ENCODE peak calls at places on chromosomes 4 and X, in eight cellular contexts. H, R, F, U, A, P, I and S are unnamed samples.

GRCh38 chr4:1315306-1315705 is 25.6 kb downstream of the MAEA start:
- DNase-seq in A (no peak), H (no peak), F (no peak), P (no peak), U (no peak), I (no peak), R (no peak), S (no peak)

GRCh38 chrX:49184294-49185061 is 1.7 kb downstream of the PRICKLE3 start:
- DNase-seq in R (peak; percentile 78), I (peak; percentile 85), A (peak; percentile 57), U (peak; percentile 83), H (peak; percentile 96), P (peak; percentile 42), F (no peak), S (peak; percentile 54)

GRCh38 chr4:187302456-187302855 is 578.8 kb upstream of the FAT1 start:
- DNase-seq in F (no peak), H (no peak), I (no peak), P (peak; percentile 11), A (peak; percentile 21), U (peak; percentile 39), R (no peak), S (no peak)

GRCh38 chr4:167578906-167579305 is 344.6 kb upstream of the SPOCK3 start:
- DNase-seq in P (peak; percentile 29), I (peak; percentile 4), A (no peak), R (no peak), F (no peak), H (peak; percentile 29), U (no peak), S (no peak)

GRCh38 chr4:148044889-148045352 is 313.0 kb downstream of the ARHGAP10 start:
- DNase-seq in I (peak; percentile 30), U (no peak), F (peak; percentile 46), P (peak; percentile 46), H (no peak), A (no peak), R (no peak), S (peak; percentile 36)

GRCh38 chr4:169948271-169948670 is 77.9 kb downstream of the MFAP3L start:
- DNase-seq in H (no peak), U (no peak), I (no peak), F (no peak), R (no peak), P (no peak), A (no peak), S (no peak)

GRCh38 chrX:155027509-155028066 is 944 bp downstream of the FUNDC2 start:
- DNase-seq in P (peak; percentile 33), A (peak; percentile 49), H (peak; percentile 38), F (no peak), I (peak; percentile 67), R (no peak), U (peak; percentile 70), S (peak; percentile 29)

GRCh38 chr4:186749611-186750281 is 26.1 kb upstream of the FAT1 start:
- DNase-seq in F (no peak), H (no peak), A (no peak), I (no peak), U (no peak), P (no peak), R (no peak), S (no peak)

GRCh38 chr4:92234393-92235176 is 69.2 kb upstream of the GRID2 start:
- DNase-seq in U (peak; percentile 100), F (no peak), P (no peak), R (no peak), I (peak; percentile 99), H (peak; percentile 98), A (peak; percentile 97), S (peak; percentile 72)

GRCh38 chr4:85747871-85748491 is 273.0 kb downstream of the ARHGAP24 start:
- DNase-seq in U (peak; percentile 83), F (peak; percentile 55), I (peak; percentile 88), A (peak; percentile 76), R (peak; percentile 9), H (peak; percentile 75), P (peak; percentile 92), S (peak; percentile 57)

GRCh38 chr4:78529569-78530209 is 21.9 kb upstream of the ANXA3 start:
- DNase-seq in H (peak; percentile 79), I (no peak), U (peak; percentile 74), A (peak; percentile 67), F (no peak), R (no peak), P (no peak), S (no peak)

GRCh38 chr4:83932996-83933395 is 397.1 kb downstream of the GPAT3 start:
- DNase-seq in P (no peak), F (no peak), U (peak; percentile 10), H (peak; percentile 59), I (no peak), A (no peak), R (no peak), S (no peak)

GRCh38 chr4:1767058-1767769 is 25.9 kb upstream of the FGFR3 start:
- DNase-seq in I (no peak), P (peak; percentile 55), R (peak; percentile 51), U (peak; percentile 2), F (no peak), A (no peak), H (no peak), S (no peak)

GRCh38 chr4:25160714-25161598 is 707 bp upstream of the SEPSECS start:
- DNase-seq in F (no peak), R (no peak), U (no peak), P (peak; percentile 19), I (peak; percentile 21), A (peak; percentile 48), H (peak; percentile 62), S (no peak)

GRCh38 chrX:11558972-11559371 is 106.7 kb downstream of the ARHGAP6 start:
- DNase-seq in F (peak; percentile 24), U (no peak), P (peak; percentile 33), A (no peak), R (no peak), I (no peak), H (peak; percentile 40), S (no peak)

GRCh38 chrX:71106427-71106826 is at the start of gene CXorf65:
- DNase-seq in F (no peak), U (no peak), A (no peak), H (no peak), R (no peak), P (no peak), I (no peak), S (no peak)

GRCh38 chr4:10072420-10073017 is 44.1 kb downstream of the WDR1 start:
- DNase-seq in A (no peak), R (no peak), H (no peak), I (no peak), P (no peak), U (no peak), F (no peak), S (no peak)

GRCh38 chrX:19687395-19687794 is 172.1 kb upstream of the MAP3K15 start:
- DNase-seq in F (no peak), I (no peak), U (no peak), H (no peak), R (no peak), A (no peak), P (no peak), S (no peak)

DNA sequence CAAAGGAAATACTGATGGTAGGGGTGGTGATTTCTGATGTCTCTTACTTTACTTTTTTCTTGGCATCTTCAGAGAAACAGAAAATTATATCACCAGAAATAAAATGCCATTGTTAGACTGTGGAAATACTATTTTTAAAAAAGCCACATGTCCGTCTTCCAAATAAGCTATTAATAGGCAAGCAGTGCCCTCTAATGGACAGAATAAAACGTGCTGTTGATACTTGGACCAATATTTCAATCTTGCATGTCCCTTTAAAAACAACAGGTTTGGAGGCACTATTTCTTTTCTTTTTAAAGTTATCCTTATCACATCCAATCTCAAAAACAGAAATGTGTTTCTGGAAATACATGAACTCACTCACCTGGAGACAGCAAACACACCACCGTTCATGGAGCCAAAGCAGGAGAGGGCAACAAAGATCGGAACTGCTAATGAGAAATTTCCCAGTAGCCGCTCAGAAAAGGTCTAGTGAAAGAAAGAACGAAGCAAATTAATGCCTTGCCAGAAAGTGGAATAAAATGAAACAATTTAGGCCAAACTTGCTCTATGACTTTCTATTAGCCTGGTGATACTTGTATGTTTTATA is 59.2 kb downstream of the SLC7A11 start:
- DNase-seq in U (peak; percentile 72), A (peak; percentile 66), R (peak; percentile 13), I (peak; percentile 76), P (peak; percentile 60), H (peak; percentile 67), F (peak; percentile 10), S (peak; percentile 41)
- TF ChIP-seq CTCF in U (peak; percentile 76), A (peak; percentile 84), R (peak; percentile 83), I (peak; percentile 61), P (peak; percentile 86), H (peak; percentile 73), F (peak; percentile 65), S (peak; percentile 57)

GRCh38 chrX:93420635-93421034 is 252.7 kb downstream of the NAP1L3 start:
- DNase-seq in U (no peak), F (no peak), A (no peak), I (no peak), H (no peak), P (no peak), R (no peak), S (no peak)

GRCh38 chrX:93428497-93428896 is 244.9 kb downstream of the NAP1L3 start:
- DNase-seq in P (no peak), U (no peak), R (no peak), H (no peak), F (no peak), I (no peak), A (no peak), S (no peak)

GRCh38 chrX:93420090-93420489 is 253.3 kb downstream of the NAP1L3 start:
- DNase-seq in I (no peak), P (no peak), U (no peak), A (no peak), F (no peak), R (no peak), H (no peak), S (no peak)

GRCh38 chrX:93419642-93420041 is 253.7 kb downstream of the NAP1L3 start:
- DNase-seq in F (no peak), R (no peak), I (no peak), H (no peak), A (no peak), P (no peak), U (no peak), S (no peak)

GRCh38 chrX:93422693-93423092 is 250.7 kb downstream of the NAP1L3 start:
- DNase-seq in I (no peak), A (no peak), P (peak; percentile 1), F (peak; percentile 6), H (peak; percentile 58), U (peak; percentile 1), R (peak; percentile 17), S (no peak)
- TF ChIP-seq CTCF in I (peak; percentile 30), A (peak; percentile 45), P (peak; percentile 63), F (peak; percentile 33), H (peak; percentile 65), U (peak; percentile 43), R (peak; percentile 81), S (peak; percentile 49)

DNA sequence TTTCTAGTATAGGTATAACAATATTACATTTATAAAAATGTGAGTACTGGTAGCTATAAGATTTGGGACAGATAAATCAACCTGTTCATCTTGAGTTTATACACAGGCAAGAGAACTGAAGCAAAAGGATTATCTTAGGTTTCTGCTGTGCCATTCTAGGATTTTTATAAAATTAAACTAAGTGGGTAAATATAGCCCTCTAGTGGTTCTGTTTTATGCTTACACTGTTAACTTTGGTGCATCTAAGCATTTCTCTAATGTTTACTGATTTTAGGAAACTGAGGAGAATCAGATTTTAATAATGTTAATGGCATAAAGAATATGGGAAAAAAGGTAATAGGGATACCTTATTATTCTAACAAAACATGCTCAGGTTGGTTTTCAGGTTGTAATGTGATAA is 1.1 kb upstream of the RRH start:
- DNase-seq in I (peak; percentile 39), H (peak; percentile 32), R (no peak), F (peak; percentile 18), A (peak; percentile 23), P (peak; percentile 47), U (peak; percentile 33), S (no peak)
- TF ChIP-seq CTCF in I (peak; percentile 54), H (peak; percentile 68), R (peak; percentile 74), F (peak; percentile 37), A (peak; percentile 82), P (peak; percentile 87), U (peak; percentile 62), S (peak; percentile 56)

GRCh38 chrX:150197388-150197787 is 165.7 kb upstream of the MAMLD1 start:
- DNase-seq in I (no peak), A (no peak), F (no peak), R (no peak), P (no peak), U (no peak), H (no peak), S (no peak)
- TF ChIP-seq CTCF in I (no peak), A (no peak), F (no peak), R (no peak), P (no peak), U (no peak), H (no peak), S (no peak)